ENCODE peak calls at places on chromosome 5, in seven cellular contexts. H is A549, A is pancreas, Y is right atrium auricular region, X is tibial artery, F is lower lobe of right lung, E is AG04450. G is an unnamed sample.

GRCh38 chr5:109601736-109602135 is 88.0 kb upstream of the MAN2A1 start:
- DNase-seq in H (no peak), A (no peak), Y (no peak), X (no peak), F (no peak), E (no peak), G (no peak)

GRCh38 chr5:9034671-9035070 is 511.2 kb downstream of the SEMA5A start:
- DNase-seq in H (no peak), A (no peak), Y (no peak), X (no peak), F (no peak), E (peak; percentile 38), G (no peak)

GRCh38 chr5:131514316-131515275 is 120.4 kb downstream of the RAPGEF6 start:
- DNase-seq in H (no peak), A (no peak), Y (no peak), X (no peak), F (no peak), E (no peak), G (no peak)

GRCh38 chr5:164302533-164303235 is 797.3 kb downstream of the MAT2B start:
- DNase-seq in H (no peak), A (no peak), Y (no peak), X (no peak), F (no peak), E (no peak), G (no peak)

GRCh38 chr5:143350790-143351603 is 52.5 kb downstream of the NR3C1 start:
- DNase-seq in H (peak; percentile 39), A (no peak), Y (no peak), X (no peak), F (no peak), E (peak; percentile 61), G (peak; percentile 77)

GRCh38 chr5:1543398-1544293 is 19.9 kb upstream of the LPCAT1 start:
- DNase-seq in H (no peak), A (no peak), Y (peak; percentile 40), X (peak; percentile 47), F (no peak), E (no peak), G (no peak)

GRCh38 chr5:79686799-79687198 is 2.8 kb upstream of the CMYA5 start:
- DNase-seq in H (no peak), A (no peak), Y (no peak), X (no peak), F (no peak), E (no peak), G (no peak)

GRCh38 chr5:84436866-84437265 is 52.2 kb upstream of the EDIL3 start:
- DNase-seq in H (no peak), A (no peak), Y (no peak), X (no peak), F (no peak), E (no peak), G (no peak)

GRCh38 chr5:137034213-137034612 is 464.9 kb downstream of the SPOCK1 start:
- DNase-seq in H (no peak), A (no peak), Y (no peak), X (no peak), F (no peak), E (no peak), G (no peak)

GRCh38 chr5:141747152-141747640 is 65.2 kb upstream of the ARAP3 start:
- DNase-seq in H (no peak), A (peak; percentile 82), Y (no peak), X (peak; percentile 84), F (peak; percentile 69), E (no peak), G (no peak)

GRCh38 chr5:80140496-80140895 is 105.3 kb downstream of the THBS4 start:
- DNase-seq in H (no peak), A (no peak), Y (peak; percentile 42), X (no peak), F (no peak), E (no peak), G (no peak)

GRCh38 chr5:147902606-147903115 is 3.7 kb downstream of the C5orf46 start:
- DNase-seq in H (no peak), A (no peak), Y (no peak), X (no peak), F (no peak), E (no peak), G (no peak)

GRCh38 chr5:26121343-26121742 is 917.0 kb downstream of the CDH9 start:
- DNase-seq in H (peak; percentile 41), A (no peak), Y (no peak), X (no peak), F (no peak), E (no peak), G (no peak)

GRCh38 chr5:54249210-54250028 is 61.0 kb downstream of the ARL15 start:
- DNase-seq in H (no peak), A (peak; percentile 39), Y (no peak), X (no peak), F (peak; percentile 52), E (no peak), G (no peak)

GRCh38 chr5:42703238-42703637 is 53.4 kb upstream of the CCDC152 start:
- DNase-seq in H (no peak), A (no peak), Y (no peak), X (no peak), F (no peak), E (no peak), G (no peak)

GRCh38 chr5:67182406-67182805 is 14.2 kb downstream of the CD180 start:
- DNase-seq in H (peak; percentile 12), A (no peak), Y (peak; percentile 81), X (peak; percentile 88), F (peak; percentile 69), E (peak; percentile 64), G (peak; percentile 24)

GRCh38 chr5:135240781-135241360 is 158.2 kb downstream of the MACROH2A1 start:
- DNase-seq in H (no peak), A (no peak), Y (peak; percentile 48), X (peak; percentile 41), F (no peak), E (no peak), G (no peak)

GRCh38 chr5:53712327-53712726 is 151.9 kb downstream of the NDUFS4 start:
- DNase-seq in H (no peak), A (no peak), Y (no peak), X (no peak), F (no peak), E (no peak), G (no peak)

GRCh38 chr5:32802764-32803163 is 91.6 kb downstream of the NPR3 start:
- DNase-seq in H (no peak), A (no peak), Y (no peak), X (no peak), F (no peak), E (no peak), G (no peak)

GRCh38 chr5:6832994-6833393 is 119.8 kb downstream of the TENT4A start:
- DNase-seq in H (no peak), A (no peak), Y (no peak), X (no peak), F (no peak), E (no peak), G (no peak)

GRCh38 chr5:73938280-73938937 is 312.4 kb downstream of the ARHGEF28 start:
- DNase-seq in H (peak; percentile 66), A (no peak), Y (no peak), X (no peak), F (no peak), E (peak; percentile 80), G (peak; percentile 90)

GRCh38 chr5:65243161-65243560 is 238.6 kb downstream of the ADAMTS6 start:
- DNase-seq in H (no peak), A (no peak), Y (no peak), X (no peak), F (no peak), E (no peak), G (no peak)

GRCh38 chr5:176542596-176543427 is 5.6 kb upstream of the RNF44 start:
- DNase-seq in H (peak; percentile 39), A (no peak), Y (no peak), X (no peak), F (no peak), E (no peak), G (no peak)

DNA sequence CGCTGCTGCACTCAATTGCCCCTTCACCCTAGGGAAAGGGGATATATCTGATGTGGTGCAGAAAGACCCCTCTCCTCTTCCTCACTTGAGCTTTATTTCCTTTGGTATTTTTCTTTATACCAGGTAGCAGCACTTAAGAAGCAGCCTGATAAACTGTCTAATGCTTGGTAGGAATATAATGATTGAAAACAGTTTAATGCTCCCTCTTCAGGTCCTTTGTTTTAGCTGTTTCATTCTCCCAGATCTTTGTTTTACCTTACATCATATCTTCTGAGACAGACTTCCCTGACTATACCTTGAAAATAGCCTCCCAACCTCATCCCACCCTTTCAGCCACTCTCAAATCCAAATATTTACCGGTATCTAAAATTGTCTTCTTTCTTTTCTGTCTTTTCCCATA is 87.9 kb downstream of the NUDT12 start:
- DNase-seq in H (no peak), A (no peak), Y (no peak), X (no peak), F (no peak), E (no peak), G (no peak)
- TF ChIP-seq CTCF in H (no peak), A (no peak), Y (no peak), X (no peak), F (no peak), E (no peak), G (no peak)

GRCh38 chr5:179817071-179817840 is 3.4 kb upstream of the SQSTM1 start:
- DNase-seq in H (no peak), A (no peak), Y (no peak), X (no peak), F (peak; percentile 60), E (no peak), G (no peak)
- H3K4me3 ChIP-seq in H (no peak overlapping the region), A (peak overlapping the region; percentile 21), Y (peak overlapping the region; percentile 64), X (peak overlapping the region; percentile 61), F (peak overlapping the region; percentile 60), E (peak overlapping the region; percentile 25), G (peak overlapping the region; percentile 42)

GRCh38 chr5:107874810-107875209 is 204.1 kb upstream of the EFNA5 start:
- DNase-seq in H (no peak), A (no peak), Y (no peak), X (no peak), F (no peak), E (no peak), G (no peak)

GRCh38 chr5:107878676-107879075 is 207.9 kb upstream of the EFNA5 start:
- DNase-seq in H (no peak), A (no peak), Y (no peak), X (no peak), F (no peak), E (no peak), G (no peak)

GRCh38 chr5:107870984-107871383 is 200.2 kb upstream of the EFNA5 start:
- DNase-seq in H (no peak), A (no peak), Y (no peak), X (no peak), F (no peak), E (no peak), G (no peak)

GRCh38 chr5:107873877-107874276 is 203.1 kb upstream of the EFNA5 start:
- DNase-seq in H (no peak), A (no peak), Y (no peak), X (no peak), F (no peak), E (no peak), G (no peak)

DNA sequence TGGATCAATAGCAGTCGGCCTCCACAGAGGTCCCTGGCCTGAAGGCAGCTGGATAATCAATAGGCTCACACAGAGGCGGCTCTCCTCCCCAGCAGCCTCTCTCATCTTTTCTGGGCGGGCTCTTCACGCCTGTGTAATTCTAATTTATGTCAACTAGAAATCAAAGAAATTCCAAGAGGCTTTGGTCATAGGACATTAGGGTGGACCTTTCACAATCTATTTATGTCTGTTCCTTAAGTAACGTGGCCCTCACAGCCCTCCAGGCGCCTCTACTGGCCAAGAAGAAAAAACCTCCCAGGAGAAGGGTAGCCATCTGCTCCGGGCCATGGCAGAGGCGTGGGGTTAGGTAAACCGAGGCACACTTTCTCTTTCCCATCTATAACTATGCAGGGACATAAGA is 205.1 kb upstream of the EFNA5 start:
- DNase-seq in H (peak; percentile 1), A (no peak), Y (no peak), X (no peak), F (no peak), E (no peak), G (no peak)
- TF ChIP-seq CTCF in H (no peak), A (no peak), Y (no peak), X (no peak), F (no peak), E (peak; percentile 35), G (no peak)

GRCh38 chr5:181039961-181040915 is at the start of gene BTNL9:
- DNase-seq in H (no peak), A (no peak), Y (no peak), X (no peak), F (no peak), E (no peak), G (no peak)
- H3K4me3 ChIP-seq in H (no peak within 1 kb of the TSS), A (no peak within 1 kb of the TSS), Y (peak within 1 kb of the TSS; percentile 42), X (no peak within 1 kb of the TSS), F (peak within 1 kb of the TSS; percentile 47), E (no peak within 1 kb of the TSS), G (no peak within 1 kb of the TSS)

G was measured in AG04449.